ENCODE peak calls at places on chromosomes 3 and 15, in ten cellular contexts. I is endodermal cell, C is fibroblast of mammary gland, S is fibroblast of pulmonary artery, Z is sigmoid colon, K is epithelial cell of esophagus, D is LNCaP clone FGC, P is AG04449, B is left ventricle myocardium inferior, A is NB4. Q is an unnamed sample.

GRCh38 chr3:156705761-156706631 is 31.6 kb downstream of the TIPARP start:
- DNase-seq in B (no peak), C (no peak), K (no peak), Z (no peak), I (no peak), D (peak), S (no peak), A (peak), P (no peak), Q (no peak)

GRCh38 chr3:184741798-184742675 is 30.2 kb upstream of the MAGEF1 start:
- DNase-seq in K (no peak), Z (no peak), D (no peak), P (no peak), I (peak), C (no peak), A (no peak), B (no peak), S (no peak), Q (no peak)

GRCh38 chr3:184562146-184562861 is 719 bp downstream of the EPHB3 start:
- DNase-seq in Z (no peak), D (no peak), C (no peak), P (no peak), S (no peak), A (no peak), I (peak), K (no peak), B (no peak), Q (no peak)

GRCh38 chr3:197394464-197395321 is 96.3 kb upstream of the DLG1 start:
- DNase-seq in S (peak), Z (no peak), D (peak), B (peak), K (peak), C (peak), A (peak), P (peak), I (peak), Q (peak)

GRCh38 chr3:124174910-124175874 is 183.3 kb upstream of the ROPN1 start:
- DNase-seq in I (no peak), C (no peak), D (no peak), P (no peak), K (no peak), B (no peak), Z (no peak), A (no peak), S (no peak), Q (no peak)

GRCh38 chr3:103685940-103686339 is 1251.1 kb downstream of the ZPLD1 start:
- DNase-seq in A (no peak), S (no peak), D (peak), C (no peak), K (no peak), P (no peak), I (no peak), B (no peak), Z (no peak), Q (no peak)

GRCh38 chr15:40070608-40071218 is 31.7 kb upstream of the SRP14 start:
- DNase-seq in K (no peak), I (no peak), B (no peak), P (no peak), S (no peak), Z (no peak), D (no peak), C (no peak), A (no peak), Q (no peak)

GRCh38 chr3:59052803-59053411 is 3.1 kb upstream of the CFAP20DC start:
- DNase-seq in D (no peak), A (peak), S (peak), K (peak), Z (no peak), I (peak), C (peak), B (no peak), P (no peak), Q (peak)

GRCh38 chr15:68403161-68403941 is 28.6 kb downstream of the ITGA11 start:
- DNase-seq in A (no peak), P (no peak), I (no peak), Z (no peak), C (no peak), B (no peak), D (no peak), S (no peak), K (no peak), Q (no peak)

GRCh38 chr15:41969851-41970431 is 2.4 kb downstream of the EHD4 start:
- DNase-seq in A (peak), C (no peak), B (no peak), K (no peak), P (no peak), S (no peak), I (peak), Z (no peak), D (no peak), Q (no peak)

GRCh38 chr15:41971893-41972340 is 440 bp downstream of the EHD4 start:
- DNase-seq in I (peak), D (no peak), C (no peak), K (no peak), P (no peak), B (peak), Z (no peak), A (no peak), S (no peak), Q (no peak)

GRCh38 chr15:41970456-41970855 is 1.9 kb downstream of the EHD4 start:
- DNase-seq in I (peak), P (no peak), Z (peak), S (no peak), B (no peak), A (no peak), D (no peak), C (no peak), K (no peak), Q (no peak)

GRCh38 chr15:41971089-41971892 is 1.1 kb downstream of the EHD4 start:
- DNase-seq in K (peak), P (no peak), B (peak), D (no peak), I (peak), C (peak), S (peak), Z (peak), A (peak), Q (peak)

GRCh38 chr15:41972341-41973237 is at the start of gene EHD4:
- DNase-seq in B (peak), C (peak), S (peak), I (peak), P (peak), D (peak), K (peak), Z (peak), A (peak), Q (peak)
- TF ChIP-seq CTCF in B (peak), C (peak), S (peak), I (peak), P (peak), D (peak), K (no peak), Z (no peak), A (peak), Q (peak)

DNA sequence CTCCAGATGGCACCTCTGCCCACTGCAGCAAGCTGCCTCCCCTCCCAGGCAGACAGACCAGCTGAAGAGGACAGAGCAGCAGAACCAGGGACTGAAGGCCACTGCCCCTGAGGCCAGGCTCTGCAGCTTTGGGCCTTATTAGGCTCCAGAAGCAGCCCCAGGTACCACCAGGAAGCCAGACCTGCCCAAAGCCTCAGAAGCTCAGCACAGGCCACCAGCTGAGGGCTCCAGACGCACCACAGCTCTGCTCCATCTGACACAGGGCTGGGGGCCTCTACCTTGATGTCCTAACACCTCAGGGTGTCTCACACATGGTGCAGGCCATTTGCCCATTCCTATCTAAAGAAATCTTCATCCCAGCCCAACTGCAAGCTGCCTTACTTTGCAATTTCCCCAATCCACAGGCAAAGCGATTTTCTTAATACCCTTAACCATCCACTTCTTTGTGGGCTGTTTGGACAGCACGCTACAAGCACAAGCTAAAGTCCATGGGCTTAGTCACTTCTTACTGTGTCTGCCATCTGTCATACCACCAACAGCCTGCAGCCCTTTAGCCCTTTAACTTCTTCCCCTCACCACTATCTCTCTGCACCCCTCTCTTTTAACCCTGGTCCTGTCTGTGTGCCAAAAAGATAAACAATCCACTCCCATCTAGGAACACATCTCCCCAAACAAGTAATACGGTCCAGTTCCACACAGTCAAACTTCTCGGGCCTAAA is 112.1 kb downstream of the IQSEC1 start:
- DNase-seq in I (no peak), D (no peak), P (no peak), C (no peak), A (no peak), K (no peak), B (no peak), S (no peak), Z (no peak), Q (no peak)
- H3K4me3 ChIP-seq in I (no peak), D (no peak), P (no peak), C (no peak), A (no peak), K (no peak), B (no peak), S (no peak), Z (no peak), Q (no peak)

GRCh38 chr15:58766290-58766689 is 4.8 kb upstream of the MINDY2 start:
- DNase-seq in Z (no peak), D (no peak), B (no peak), C (no peak), I (no peak), P (no peak), A (no peak), K (peak), S (no peak), Q (no peak)

GRCh38 chr15:58762731-58763130 is 8.4 kb upstream of the MINDY2 start:
- DNase-seq in I (no peak), C (no peak), Z (no peak), P (no peak), B (no peak), S (no peak), A (no peak), K (no peak), D (no peak), Q (no peak)

GRCh38 chr15:58762285-58762684 is 8.8 kb upstream of the MINDY2 start:
- DNase-seq in C (no peak), I (no peak), K (no peak), S (no peak), D (no peak), A (no peak), Z (no peak), P (no peak), B (no peak), Q (no peak)

GRCh38 chr15:58761010-58761388 is 10.1 kb upstream of the MINDY2 start:
- DNase-seq in A (peak), B (no peak), D (no peak), C (no peak), S (no peak), Z (no peak), K (no peak), P (no peak), I (no peak), Q (no peak)

DNA sequence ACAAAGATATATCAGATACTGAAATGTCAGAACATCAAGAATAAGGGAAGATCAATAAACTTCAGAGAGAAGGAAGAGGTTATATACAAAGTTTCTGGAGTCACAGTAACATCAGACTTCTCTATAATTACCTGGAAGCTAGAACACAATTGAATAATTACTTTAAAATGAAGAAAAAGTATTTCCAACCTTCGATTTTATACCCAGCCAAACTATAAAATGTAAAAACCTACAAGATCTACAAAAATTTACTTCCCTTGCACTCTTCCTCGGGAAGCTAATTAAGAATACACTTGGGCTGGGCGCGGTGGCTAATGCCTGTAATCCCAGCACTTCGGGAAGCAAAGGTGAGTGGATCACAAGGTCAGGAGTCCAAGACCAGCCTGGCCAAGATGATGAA is 6.6 kb upstream of the MINDY2 start:
- DNase-seq in C (no peak), K (no peak), I (no peak), D (no peak), Z (no peak), A (no peak), B (no peak), P (no peak), S (no peak), Q (no peak)
- TF ChIP-seq CTCF in C (no peak), K (no peak), I (no peak), D (no peak), Z (no peak), A (no peak), B (no peak), P (no peak), S (no peak), Q (no peak)

GRCh38 chr15:74785716-74786032 is 3.8 kb downstream of the CSK start:
- DNase-seq in Z (peak), B (no peak), C (no peak), S (no peak), I (no peak), K (no peak), P (no peak), D (no peak), A (no peak), Q (no peak)
- H3K4me3 ChIP-seq in Z (no peak), B (no peak), C (no peak), S (no peak), I (no peak), K (no peak), P (no peak), D (no peak), A (no peak), Q (no peak)

GRCh38 chr3:54533856-54534255 is 394.0 kb downstream of the LRTM1 start:
- DNase-seq in S (no peak), B (no peak), Z (no peak), K (no peak), I (peak), C (no peak), D (no peak), A (peak), P (no peak), Q (no peak)
- TF ChIP-seq CTCF in S (no peak), B (no peak), Z (no peak), K (no peak), I (peak), C (no peak), D (peak), A (no peak), P (no peak), Q (no peak)

Q was measured in fibroblast of the aortic adventitia.